ENCODE peak calls at places on chromosomes 6 and 20, in four cellular contexts. G, S, N and M are unnamed samples.

GRCh38 chr20:51138576-51138975 is 115.7 kb upstream of the KCNG1 start:
- DNase-seq in G (no peak), S (no peak), N (no peak), M (peak; percentile 46)

GRCh38 chr6:141677598-141678211 is 455.0 kb upstream of the GJE1 start:
- DNase-seq in G (no peak), S (no peak), N (no peak), M (no peak)

GRCh38 chr6:127518212-127518709 is 874 bp downstream of the MTCL3 start:
- DNase-seq in G (no peak), S (no peak), N (peak; percentile 27), M (no peak)

GRCh38 chr6:150076196-150076893 is 7.4 kb upstream of the ULBP3 start:
- DNase-seq in G (no peak), S (no peak), N (no peak), M (no peak)

GRCh38 chr6:167157414-167157813 is 366 bp downstream of the GPR31 start:
- DNase-seq in G (no peak), S (no peak), N (no peak), M (no peak)

GRCh38 chr20:22567944-22568871 is 16.2 kb downstream of the FOXA2 start:
- DNase-seq in G (no peak), S (no peak), N (no peak), M (no peak)

GRCh38 chr6:2476376-2476775 is 231.0 kb upstream of the GMDS start:
- DNase-seq in G (no peak), S (no peak), N (no peak), M (no peak)

GRCh38 chr20:61230-61629 is 26.2 kb upstream of the DEFB125 start:
- DNase-seq in G (no peak), S (no peak), N (no peak), M (no peak)

GRCh38 chr6:82569022-82569421 is 205.4 kb downstream of the TPBG start:
- DNase-seq in G (no peak), S (no peak), N (no peak), M (no peak)

GRCh38 chr6:154622618-154623336 is 110.4 kb upstream of the SCAF8 start:
- DNase-seq in G (no peak), S (no peak), N (no peak), M (no peak)

GRCh38 chr6:167200806-167201205 is 43.0 kb upstream of the GPR31 start:
- DNase-seq in G (no peak), S (no peak), N (no peak), M (no peak)

GRCh38 chr20:46051556-46052323 is 22.7 kb downstream of the SLC12A5 start:
- DNase-seq in G (no peak), S (no peak), N (no peak), M (peak; percentile 48)

GRCh38 chr20:38113401-38114325 is 51.4 kb downstream of the TGM2 start:
- DNase-seq in G (no peak), S (no peak), N (no peak), M (no peak)

GRCh38 chr6:22657341-22657985 is 88.1 kb downstream of the HDGFL1 start:
- DNase-seq in G (no peak), S (no peak), N (no peak), M (no peak)

GRCh38 chr20:25321262-25321831 is 69.3 kb downstream of the ABHD12 start:
- DNase-seq in G (no peak), S (no peak), N (no peak), M (peak; percentile 44)

GRCh38 chr20:61888101-61888865 is 177.4 kb downstream of the TAF4 start:
- DNase-seq in G (no peak), S (no peak), N (no peak), M (no peak)

GRCh38 chr6:131231103-131231502 is 95.8 kb downstream of the AKAP7 start:
- DNase-seq in G (no peak), S (no peak), N (no peak), M (no peak)

GRCh38 chr20:49579874-49580817 is 12.2 kb upstream of the PTGIS start:
- DNase-seq in G (no peak), S (no peak), N (no peak), M (peak; percentile 91)

GRCh38 chr6:133889557-133890301 is 816 bp downstream of the TCF21 start:
- DNase-seq in G (no peak), S (no peak), N (peak; percentile 11), M (no peak)

GRCh38 chr6:79949235-79949634 is 1.9 kb upstream of the ELOVL4 start:
- DNase-seq in G (peak; percentile 29), S (peak; percentile 55), N (peak; percentile 46), M (no peak)
- TF ChIP-seq CTCF in G (peak; percentile 23), S (peak; percentile 81), N (peak; percentile 72), M (no peak)

GRCh38 chr6:115914098-115914497 is 146.6 kb downstream of the FRK start:
- DNase-seq in G (no peak), S (no peak), N (no peak), M (no peak)

GRCh38 chr6:115910147-115910546 is 150.5 kb downstream of the FRK start:
- DNase-seq in G (no peak), S (no peak), N (no peak), M (no peak)

GRCh38 chr6:115908906-115909559 is 151.7 kb downstream of the FRK start:
- DNase-seq in G (no peak), S (no peak), N (no peak), M (no peak)
- TF ChIP-seq CTCF in G (no peak), S (no peak), N (no peak), M (no peak)

GRCh38 chr6:151370509-151371078 is 20.8 kb downstream of the ZBTB2 start:
- DNase-seq in G (peak; percentile 62), S (no peak), N (no peak), M (no peak)
- TF ChIP-seq CTCF in G (no peak), S (no peak), N (peak; percentile 38), M (no peak)

DNA sequence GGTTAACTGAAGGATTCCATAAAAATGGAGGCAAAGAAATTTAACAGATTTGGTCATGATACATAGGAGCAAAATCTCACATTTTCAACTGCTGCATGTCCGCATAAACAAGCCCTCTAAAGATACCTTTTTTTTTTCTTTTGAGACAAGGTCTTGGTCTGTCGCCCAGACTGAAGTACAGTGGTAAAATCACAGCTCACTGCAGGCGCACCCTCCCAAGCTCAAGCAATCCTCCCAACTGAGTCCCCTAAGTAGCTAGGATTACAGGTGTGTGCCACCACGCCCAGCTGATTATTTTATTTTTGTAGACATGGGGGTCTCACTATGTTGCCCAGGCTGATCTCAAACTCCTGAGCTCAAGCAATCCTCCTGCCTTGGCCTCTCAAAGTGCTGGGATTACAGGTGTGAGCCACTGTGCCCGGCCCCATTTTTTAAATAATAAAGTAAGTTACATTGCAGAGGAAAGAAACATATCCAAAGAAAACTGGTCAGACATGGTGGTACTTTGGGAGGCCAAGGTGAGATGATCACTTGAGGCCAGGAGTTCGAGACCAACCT is 13.7 kb downstream of the MDN1 start:
- DNase-seq in G (no peak), S (no peak), N (no peak), M (no peak)
- TF ChIP-seq CTCF in G (no peak), S (no peak), N (no peak), M (no peak)

DNA sequence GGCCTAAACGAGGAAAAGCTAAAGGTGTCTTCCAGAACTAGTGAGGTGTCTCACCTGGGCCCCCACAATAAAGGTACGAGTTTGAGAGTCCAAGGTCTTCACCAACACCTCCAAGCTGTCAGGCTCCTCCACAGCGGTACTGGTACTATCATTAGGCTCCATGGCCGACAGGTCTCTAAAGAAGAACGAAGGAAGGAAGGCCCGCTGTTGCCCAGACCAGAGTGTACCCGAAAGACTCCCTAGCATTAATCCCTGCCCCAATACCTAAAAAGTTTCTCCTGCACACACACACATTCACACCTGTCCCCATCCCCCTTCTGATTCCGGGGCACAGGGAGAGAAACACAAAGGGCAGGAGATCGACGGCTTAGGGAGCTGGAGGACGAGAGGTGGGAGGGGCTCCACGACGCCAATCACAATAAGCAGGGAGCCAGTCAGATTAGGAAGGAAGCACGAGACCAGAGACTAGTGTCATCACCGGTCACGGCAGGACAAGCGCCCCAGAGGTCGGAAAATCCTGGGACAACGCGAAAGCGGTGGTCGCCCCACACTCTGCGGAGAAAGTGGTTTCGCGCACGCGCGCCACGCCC is 764 bp downstream of the BAG6 start:
- DNase-seq in G (peak; percentile 88), S (no peak), N (no peak), M (peak; percentile 91)
- TF ChIP-seq CTCF in G (no peak), S (no peak), N (no peak), M (no peak)

GRCh38 chr6:12245360-12245759 is 44.8 kb upstream of the EDN1 start:
- DNase-seq in G (no peak), S (no peak), N (no peak), M (no peak)
- TF ChIP-seq CTCF in G (no peak), S (no peak), N (no peak), M (no peak)

DNA sequence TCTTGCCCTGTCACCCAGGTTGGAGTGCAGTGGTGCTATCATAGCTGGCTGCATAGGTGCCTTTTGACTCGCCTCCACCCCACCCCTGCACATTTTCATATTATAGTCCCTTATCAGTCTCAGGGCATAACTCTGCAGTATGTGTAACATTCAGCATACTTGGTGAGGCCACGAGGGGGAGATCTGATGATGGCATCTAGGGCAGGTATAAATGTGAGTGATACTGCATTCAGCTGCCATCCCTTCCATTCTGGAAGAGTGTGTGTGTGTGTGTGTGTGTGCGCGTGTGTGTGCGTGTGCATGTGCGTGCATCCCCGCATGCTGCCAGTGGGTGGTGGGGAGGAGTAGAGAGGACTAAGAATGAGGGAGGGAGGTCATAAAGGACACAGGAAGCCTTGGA is 81.4 kb downstream of the JARID2 start:
- DNase-seq in G (peak; percentile 41), S (peak; percentile 51), N (no peak), M (no peak)
- TF ChIP-seq CTCF in G (peak; percentile 9), S (peak; percentile 15), N (peak; percentile 14), M (no peak)

DNA sequence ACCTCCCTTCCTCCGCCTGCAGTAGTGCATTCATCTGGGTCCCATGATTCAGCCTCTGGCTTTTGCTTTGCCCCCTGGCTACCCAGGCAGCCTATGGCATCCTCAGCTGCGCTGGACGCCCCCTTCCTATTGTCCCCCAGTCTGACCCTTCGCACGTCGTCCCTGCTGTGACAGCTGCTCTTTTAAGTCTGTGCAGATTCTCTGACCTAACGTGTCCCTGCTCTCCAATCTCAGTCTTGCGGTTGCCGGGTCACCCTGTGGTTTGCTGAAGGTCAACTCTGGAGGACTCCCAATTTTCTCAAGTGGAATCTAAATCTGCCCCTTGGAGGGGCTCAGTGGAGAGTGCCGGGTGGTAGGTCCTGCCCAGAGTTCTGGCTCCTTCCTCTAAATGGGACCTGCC is 294.3 kb downstream of the CDC5L start:
- DNase-seq in G (peak; percentile 23), S (no peak), N (peak; percentile 40), M (no peak)
- TF ChIP-seq CTCF in G (no peak), S (no peak), N (no peak), M (no peak)

GRCh38 chr6:89375427-89375868 is 22.9 kb upstream of the UBE2J1 start:
- DNase-seq in G (peak; percentile 53), S (peak; percentile 79), N (no peak), M (no peak)
- TF ChIP-seq CTCF in G (no peak), S (peak; percentile 24), N (peak; percentile 56), M (no peak)